ENCODE peak calls at places on chromosomes 11 and 22, in four cellular contexts. S, K, B and Q are unnamed samples.

GRCh38 chr22:43113516-43114251 is 3.1 kb downstream of the BIK start:
- DNase-seq in S (no peak), K (no peak), B (peak; percentile 24), Q (no peak)

GRCh38 chr11:126790550-126790981 is 210.0 kb downstream of the KIRREL3 start:
- DNase-seq in S (no peak), K (peak; percentile 63), B (no peak), Q (no peak)

GRCh38 chr11:17250561-17251350 is 25.8 kb upstream of the NUCB2 start:
- DNase-seq in S (no peak), K (no peak), B (no peak), Q (no peak)

GRCh38 chr11:65776196-65776595 is 4.6 kb downstream of the AP5B1 start:
- DNase-seq in S (no peak), K (no peak), B (peak; percentile 43), Q (no peak)

GRCh38 chr22:36731916-36732315 is 28.4 kb upstream of the CACNG2 start:
- DNase-seq in S (no peak), K (no peak), B (no peak), Q (no peak)

GRCh38 chr11:107591098-107591445 is at the start of gene ELMOD1:
- DNase-seq in S (peak; percentile 90), K (peak; percentile 12), B (peak; percentile 7), Q (no peak)

GRCh38 chr11:48150213-48150612 is 66.4 kb upstream of the OR4B1 start:
- DNase-seq in S (no peak), K (no peak), B (no peak), Q (no peak)

GRCh38 chr22:49178246-49179005 is 649.2 kb downstream of the BRD1 start:
- DNase-seq in S (no peak), K (no peak), B (no peak), Q (no peak)

GRCh38 chr11:20458905-20459632 is 71.6 kb downstream of the PRMT3 start:
- DNase-seq in S (peak; percentile 25), K (no peak), B (no peak), Q (no peak)

GRCh38 chr11:2732940-2733628 is 33.3 kb upstream of the KCNQ1OT1 start:
- DNase-seq in S (no peak), K (no peak), B (no peak), Q (no peak)

GRCh38 chr22:48346911-48347310 is 1480.8 kb downstream of the BRD1 start:
- DNase-seq in S (no peak), K (no peak), B (no peak), Q (no peak)

GRCh38 chr22:37416806-37417205 is 10.5 kb downstream of the ELFN2 start:
- DNase-seq in S (peak; percentile 66), K (no peak), B (no peak), Q (no peak)

GRCh38 chr11:15602779-15603178 is 488.1 kb downstream of the INSC start:
- DNase-seq in S (no peak), K (no peak), B (no peak), Q (no peak)

GRCh38 chr11:2554338-2555240 is 109.8 kb downstream of the KCNQ1 start:
- DNase-seq in S (no peak), K (no peak), B (no peak), Q (no peak)

GRCh38 chr22:19422440-19423301 is 8.9 kb downstream of the HIRA start:
- DNase-seq in S (no peak), K (no peak), B (no peak), Q (no peak)

GRCh38 chr22:23036684-23037428 is 33.5 kb upstream of the GNAZ start:
- DNase-seq in S (peak; percentile 17), K (peak; percentile 9), B (peak; percentile 70), Q (no peak)

GRCh38 chr22:35021166-35021565 is 44.8 kb upstream of the ISX start:
- DNase-seq in S (no peak), K (no peak), B (no peak), Q (no peak)

GRCh38 chr11:3867209-3868071 is 12.0 kb downstream of the STIM1 start:
- DNase-seq in S (peak; percentile 34), K (no peak), B (peak; percentile 28), Q (peak; percentile 66)

GRCh38 chr11:131681875-131682274 is 311.5 kb downstream of the NTM start:
- DNase-seq in S (no peak), K (no peak), B (no peak), Q (no peak)

GRCh38 chr11:90556612-90557011 is 333.8 kb upstream of the CHORDC1 start:
- DNase-seq in S (no peak), K (no peak), B (no peak), Q (no peak)

GRCh38 chr11:57095417-57095816 is 86.3 kb upstream of the LRRC55 start:
- DNase-seq in S (no peak), K (no peak), B (no peak), Q (no peak)

GRCh38 chr11:121039971-121040613 is 16.2 kb downstream of the TBCEL start:
- DNase-seq in S (no peak), K (no peak), B (no peak), Q (no peak)

GRCh38 chr11:70080763-70081162 is 2.6 kb downstream of the ANO1 start:
- DNase-seq in S (no peak), K (peak; percentile 42), B (no peak), Q (no peak)

GRCh38 chr11:134349109-134349801 is 17.5 kb downstream of the GLB1L2 start:
- DNase-seq in S (no peak), K (no peak), B (no peak), Q (no peak)

GRCh38 chr11:7909585-7910325 is 21.3 kb downstream of the OR10A6 start:
- DNase-seq in S (no peak), K (no peak), B (no peak), Q (no peak)

GRCh38 chr11:50169634-50170033 is 137.0 kb downstream of the OR4C45 start:
- DNase-seq in S (no peak), K (no peak), B (no peak), Q (no peak)
- TF ChIP-seq PBX3 in S (no peak), K (no peak), B (no peak), Q (no peak)

GRCh38 chr22:46833228-46833627 is 70.8 kb downstream of the TBC1D22A start:
- DNase-seq in S (no peak), K (peak; percentile 44), B (peak; percentile 41), Q (no peak)
- TF ChIP-seq PBX3 in S (no peak), K (no peak), B (no peak), Q (no peak)

DNA sequence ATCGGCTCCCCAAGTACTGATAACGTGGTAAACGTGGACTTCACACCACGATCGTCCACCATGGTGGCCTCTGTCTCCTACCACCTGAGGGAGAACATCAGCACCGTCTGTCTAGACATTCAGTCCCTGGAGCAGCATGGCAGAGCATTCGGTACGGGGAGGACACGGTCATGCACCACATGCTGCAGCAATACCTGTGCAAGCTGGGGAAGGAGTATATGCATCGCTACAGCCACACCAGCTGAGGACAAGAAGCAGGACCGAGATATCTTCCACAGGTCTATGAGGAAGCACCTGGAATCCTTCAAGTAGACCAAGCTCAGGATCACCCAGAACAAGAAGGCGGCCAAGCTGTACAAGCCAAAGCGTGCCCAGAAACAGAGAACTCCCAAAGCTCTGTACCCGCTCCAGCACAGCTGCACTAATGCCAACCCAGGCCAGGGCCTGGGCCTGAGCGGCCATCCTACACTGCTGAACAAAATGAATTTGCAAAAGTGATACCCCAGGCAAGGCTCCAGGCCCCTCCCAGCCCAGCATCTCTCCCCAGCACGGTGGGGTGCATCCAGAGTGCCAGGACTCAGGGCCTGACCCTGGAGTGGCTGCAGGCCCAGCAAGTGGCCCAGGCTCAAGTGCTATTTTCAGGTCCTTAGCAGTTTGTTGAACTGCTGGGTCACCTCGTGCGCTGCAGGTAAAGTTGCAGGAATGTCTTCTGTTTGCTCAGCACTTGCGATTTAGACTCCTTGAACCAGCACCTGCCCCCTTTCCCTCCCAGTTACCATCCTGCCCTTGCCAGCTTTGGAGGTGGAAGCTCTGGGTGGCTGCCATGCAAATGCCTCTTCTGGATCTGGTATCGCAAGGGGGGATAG is 119.3 kb upstream of the SERPIND1 start:
- DNase-seq in S (no peak), K (no peak), B (no peak), Q (no peak)
- TF ChIP-seq PBX3 in S (no peak), K (no peak), B (no peak), Q (no peak)

GRCh38 chr22:47073101-47073500 is 310.7 kb downstream of the TBC1D22A start:
- DNase-seq in S (no peak), K (no peak), B (no peak), Q (no peak)

GRCh38 chr22:47071078-47071811 is 308.8 kb downstream of the TBC1D22A start:
- DNase-seq in S (no peak), K (no peak), B (no peak), Q (no peak)

GRCh38 chr22:47072642-47072967 is 310.2 kb downstream of the TBC1D22A start:
- DNase-seq in S (no peak), K (no peak), B (no peak), Q (no peak)

GRCh38 chr22:47069270-47069669 is 306.8 kb downstream of the TBC1D22A start:
- DNase-seq in S (no peak), K (no peak), B (no peak), Q (no peak)

GRCh38 chr22:47071812-47072641 is 309.6 kb downstream of the TBC1D22A start:
- DNase-seq in S (no peak), K (no peak), B (no peak), Q (no peak)
- TF ChIP-seq PBX3 in S (no peak), K (no peak), B (no peak), Q (no peak)

DNA sequence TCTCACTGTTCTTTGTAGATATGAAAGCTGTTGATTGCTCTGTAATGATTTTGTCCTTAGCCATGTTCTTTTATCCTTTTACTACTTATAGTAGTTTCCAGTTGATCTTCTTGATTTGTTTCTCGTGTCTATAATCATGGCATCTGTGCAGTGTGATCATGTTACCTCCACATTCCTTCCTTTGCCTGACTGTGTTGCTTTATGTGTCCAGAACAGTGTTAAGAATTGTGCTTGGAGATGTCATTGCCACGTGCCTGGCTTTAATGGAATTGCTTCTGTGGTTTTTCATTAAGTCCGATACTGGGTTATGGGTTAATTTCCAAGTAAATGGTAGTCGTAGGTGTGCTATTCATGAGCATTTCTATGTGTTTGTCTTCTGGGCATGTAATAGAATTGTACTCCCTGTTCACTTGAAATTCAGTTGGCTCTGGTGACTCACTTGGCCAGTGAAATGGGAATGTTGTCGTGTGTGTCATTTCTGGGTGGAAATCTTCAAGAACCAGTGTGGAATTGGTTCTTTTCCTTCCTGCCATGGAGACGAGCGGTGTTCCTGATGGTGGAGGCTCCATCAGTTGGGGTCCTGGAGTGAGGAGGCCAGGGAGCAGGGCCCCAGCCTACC is 6.8 kb downstream of the GTSE1 start:
- DNase-seq in S (no peak), K (no peak), B (no peak), Q (no peak)
- TF ChIP-seq PBX3 in S (no peak), K (no peak), B (no peak), Q (no peak)

GRCh38 chr11:68828957-68829356 is 12.8 kb downstream of the CPT1A start:
- DNase-seq in S (no peak), K (no peak), B (no peak), Q (no peak)
- TF ChIP-seq PBX3 in S (no peak), K (no peak), B (no peak), Q (no peak)

DNA sequence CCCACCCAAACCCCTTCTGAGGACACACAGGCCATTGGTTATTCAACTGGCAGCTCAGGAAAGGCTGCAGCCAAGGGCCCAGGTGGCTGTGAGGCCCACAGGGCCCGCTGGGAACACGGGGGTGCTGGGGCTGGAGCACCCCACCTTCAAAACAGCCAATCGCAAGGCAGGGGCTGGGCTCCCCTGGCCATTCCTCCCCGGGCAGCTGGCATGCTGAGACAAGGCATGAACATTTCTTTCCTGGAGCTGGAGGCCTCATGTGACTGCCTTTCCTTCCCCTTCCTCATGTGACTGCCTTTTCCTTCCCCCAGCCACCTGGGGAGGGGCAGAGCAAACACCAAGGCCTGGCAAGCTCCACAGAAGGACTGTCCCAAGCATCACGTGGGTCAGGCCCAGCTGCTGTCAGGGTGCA is 76.8 kb downstream of the PIWIL3 start:
- DNase-seq in S (no peak), K (no peak), B (no peak), Q (no peak)
- TF ChIP-seq PBX3 in S (no peak), K (no peak), B (no peak), Q (no peak)

GRCh38 chr11:41320233-41320993 is 139.0 kb downstream of the LRRC4C start:
- DNase-seq in S (no peak), K (no peak), B (no peak), Q (no peak)
- TF ChIP-seq PBX3 in S (no peak), K (no peak), B (no peak), Q (no peak)